ENCODE peak calls at places on chromosomes 6 and 20, in six cellular contexts. N is lower leg skin, Q is ovary, M is HFF-Myc, G is adrenal gland, W is cardiac fibroblast. O is an unnamed sample.

GRCh38 chr20:12409501-12409900 is 491.8 kb downstream of the BTBD3 start:
- DNase-seq in N (no peak), Q (no peak), M (no peak), G (no peak), W (no peak), O (no peak)

GRCh38 chr20:297098-297924 is at the start of gene ZCCHC3:
- DNase-seq in N (peak; percentile 97), Q (peak; percentile 92), M (peak; percentile 61), G (peak; percentile 92), W (peak; percentile 94), O (peak; percentile 86)

GRCh38 chr20:13898012-13898612 is 92.3 kb downstream of the SEL1L2 start:
- DNase-seq in N (no peak), Q (no peak), M (no peak), G (no peak), W (no peak), O (no peak)

GRCh38 chr6:132790450-132790849 is 8.0 kb downstream of the SLC18B1 start:
- DNase-seq in N (no peak), Q (no peak), M (no peak), G (no peak), W (no peak), O (no peak)

GRCh38 chr6:34718867-34719441 is 22.4 kb upstream of the ILRUN start:
- DNase-seq in N (no peak), Q (no peak), M (no peak), G (no peak), W (no peak), O (no peak)

GRCh38 chr6:70980800-70981199 is 23.9 kb upstream of the B3GAT2 start:
- DNase-seq in N (no peak), Q (no peak), M (no peak), G (no peak), W (no peak), O (no peak)

GRCh38 chr20:64188682-64189529 is 24.7 kb downstream of the MYT1 start:
- DNase-seq in N (no peak), Q (no peak), M (no peak), G (no peak), W (peak; percentile 91), O (peak; percentile 44)

GRCh38 chr20:50371878-50372769 is 138.1 kb upstream of the PTPN1 start:
- DNase-seq in N (no peak), Q (no peak), M (no peak), G (no peak), W (no peak), O (peak; percentile 10)

GRCh38 chr6:36110863-36111262 is 19.4 kb upstream of the MAPK13 start:
- DNase-seq in N (no peak), Q (no peak), M (no peak), G (no peak), W (no peak), O (no peak)

GRCh38 chr6:122130026-122130348 is 269.5 kb upstream of the HSF2 start:
- DNase-seq in N (no peak), Q (no peak), M (no peak), G (no peak), W (no peak), O (no peak)

GRCh38 chr6:4941782-4942672 is 61.8 kb downstream of the RPP40 start:
- DNase-seq in N (no peak), Q (no peak), M (peak; percentile 77), G (peak; percentile 88), W (peak; percentile 90), O (peak; percentile 96)

GRCh38 chr6:144286503-144287393 is 1.6 kb downstream of the UTRN start:
- DNase-seq in N (peak; percentile 95), Q (peak; percentile 70), M (no peak), G (peak; percentile 88), W (peak; percentile 92), O (peak; percentile 94)

GRCh38 chr6:135195045-135195444 is 13.9 kb downstream of the MYB start:
- DNase-seq in N (no peak), Q (no peak), M (no peak), G (no peak), W (no peak), O (no peak)

GRCh38 chr6:155495011-155495768 is 39.6 kb upstream of the NOX3 start:
- DNase-seq in N (no peak), Q (peak; percentile 78), M (peak; percentile 44), G (peak; percentile 83), W (peak; percentile 92), O (peak; percentile 66)

GRCh38 chr20:64077876-64078551 is 1.3 kb downstream of the RGS19 start:
- DNase-seq in N (no peak), Q (no peak), M (no peak), G (no peak), W (no peak), O (no peak)

GRCh38 chr6:17156112-17156921 is 54.5 kb downstream of the STMND1 start:
- DNase-seq in N (no peak), Q (peak; percentile 72), M (peak; percentile 67), G (peak; percentile 47), W (peak; percentile 90), O (peak; percentile 65)

GRCh38 chr6:26538572-26538902 is 371 bp downstream of the HMGN4 start:
- DNase-seq in N (peak; percentile 88), Q (no peak), M (no peak), G (no peak), W (no peak), O (no peak)

GRCh38 chr6:26536571-26537159 is 1.5 kb upstream of the HMGN4 start:
- DNase-seq in N (peak; percentile 82), Q (peak; percentile 58), M (no peak), G (peak; percentile 33), W (peak; percentile 79), O (peak; percentile 69)

GRCh38 chr6:26538936-26539615 is 910 bp downstream of the HMGN4 start:
- DNase-seq in N (no peak), Q (no peak), M (no peak), G (no peak), W (peak; percentile 33), O (no peak)

GRCh38 chr6:26537160-26537845 is 863 bp upstream of the HMGN4 start:
- DNase-seq in N (peak; percentile 98), Q (peak; percentile 89), M (peak; percentile 96), G (peak; percentile 93), W (peak; percentile 98), O (peak; percentile 92)

GRCh38 chr6:26537846-26538571 is at the start of gene HMGN4:
- DNase-seq in N (peak; percentile 96), Q (peak; percentile 87), M (no peak), G (peak; percentile 89), W (peak; percentile 94), O (peak; percentile 85)
- TF ChIP-seq CTCF in N (no peak), Q (no peak), M (no peak), G (no peak), W (no peak), O (no peak)

DNA sequence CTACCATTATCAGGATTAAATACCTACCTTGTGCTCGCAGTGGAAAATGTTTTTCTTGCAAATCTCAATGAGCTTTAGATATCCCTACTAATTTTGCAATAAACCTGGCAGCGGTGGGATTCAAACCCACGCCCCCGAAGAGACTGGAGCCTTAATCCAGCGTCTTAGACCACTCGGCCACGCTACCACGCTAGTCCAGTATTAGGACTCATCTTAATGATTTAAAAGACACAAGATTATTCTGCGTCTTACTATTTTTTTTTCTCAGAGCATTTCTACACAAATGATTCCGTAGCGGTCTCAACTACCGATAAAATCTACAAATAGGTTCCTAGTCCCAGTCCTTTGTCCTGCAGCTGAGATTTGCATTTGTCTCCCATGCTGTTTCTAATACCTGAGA is 35.2 kb upstream of the ZSCAN23 start:
- DNase-seq in N (no peak), Q (no peak), M (no peak), G (no peak), W (no peak), O (no peak)
- H3K4me3 ChIP-seq in N (no peak overlapping the region), Q (no peak overlapping the region), M (no peak overlapping the region), G (no peak overlapping the region), W (no peak overlapping the region), O (no peak overlapping the region)

GRCh38 chr6:166708466-166708865 is 81.4 kb upstream of the RPS6KA2 start:
- DNase-seq in N (no peak), Q (no peak), M (no peak), G (no peak), W (no peak), O (no peak)

GRCh38 chr6:166710084-166710483 is 83.0 kb upstream of the RPS6KA2 start:
- DNase-seq in N (no peak), Q (no peak), M (no peak), G (no peak), W (peak; percentile 5), O (no peak)

GRCh38 chr6:166707045-166707444 is 80.0 kb upstream of the RPS6KA2 start:
- DNase-seq in N (no peak), Q (no peak), M (no peak), G (peak; percentile 52), W (peak; percentile 15), O (no peak)

GRCh38 chr6:166704171-166704570 is 77.1 kb upstream of the RPS6KA2 start:
- DNase-seq in N (peak; percentile 49), Q (no peak), M (no peak), G (no peak), W (no peak), O (no peak)

GRCh38 chr6:166705070-166705469 is 78.0 kb upstream of the RPS6KA2 start:
- DNase-seq in N (no peak), Q (no peak), M (no peak), G (no peak), W (no peak), O (no peak)
- TF ChIP-seq CTCF in N (no peak), Q (no peak), M (no peak), G (no peak), W (no peak), O (no peak)

DNA sequence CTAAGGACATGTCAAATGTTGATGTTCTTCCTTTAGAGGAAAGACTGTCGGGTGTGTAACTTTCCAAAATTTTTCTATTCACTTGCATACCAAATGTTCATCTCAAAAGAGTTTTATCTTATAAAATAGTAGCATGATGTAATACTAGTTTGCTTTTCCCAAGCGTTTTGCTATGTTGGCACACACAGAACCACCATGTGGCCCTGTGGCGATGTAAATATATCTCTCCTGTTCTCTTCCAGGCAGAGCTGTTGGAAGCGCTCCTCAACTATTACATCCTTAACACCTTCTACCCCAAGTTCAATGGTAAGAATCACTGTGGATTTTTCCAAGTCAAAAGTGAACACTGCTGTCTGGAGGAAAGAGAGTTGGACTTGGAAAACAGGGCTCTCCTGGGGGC is 26.5 kb downstream of the LBP start:
- DNase-seq in N (no peak), Q (no peak), M (no peak), G (no peak), W (no peak), O (no peak)
- H3K4me3 ChIP-seq in N (no peak overlapping the region), Q (no peak overlapping the region), M (no peak overlapping the region), G (no peak overlapping the region), W (no peak overlapping the region), O (no peak overlapping the region)

DNA sequence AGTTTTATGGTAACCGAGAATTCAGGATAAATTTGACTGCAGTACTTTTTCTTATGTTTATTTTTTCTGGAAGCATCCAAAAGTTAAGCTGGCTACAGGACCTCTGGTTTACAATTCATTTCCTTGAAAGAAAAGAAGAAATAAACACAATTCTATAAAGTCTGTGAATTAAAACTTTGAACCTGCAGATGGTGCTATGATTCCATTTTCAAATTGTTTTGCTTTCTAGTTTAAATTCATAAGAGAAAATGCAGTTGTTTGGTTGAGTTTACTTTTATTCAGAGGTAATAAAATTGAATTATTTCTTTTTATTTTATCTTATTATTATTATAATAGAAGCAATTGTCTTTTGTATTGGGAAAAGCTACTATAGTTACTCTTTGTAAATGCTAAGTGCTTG is 1.8 kb upstream of the VIP start:
- DNase-seq in N (no peak), Q (no peak), M (no peak), G (no peak), W (peak; percentile 53), O (no peak)
- TF ChIP-seq CTCF in N (no peak), Q (no peak), M (no peak), G (no peak), W (no peak), O (no peak)

GRCh38 chr6:31765910-31766794 is 3.7 kb downstream of the SAPCD1 start:
- DNase-seq in N (no peak), Q (no peak), M (no peak), G (no peak), W (no peak), O (no peak)
- H3K4me3 ChIP-seq in N (no peak overlapping the region), Q (no peak overlapping the region), M (peak overlapping the region; percentile 23), G (no peak overlapping the region), W (no peak overlapping the region), O (peak overlapping the region; percentile 13)